ENCODE peak calls at places on chromosomes 7 and 10, in five cellular contexts. R is Peyer's patch, Z is heart right ventricle, X is IMR-90, B is cardiac muscle cell. P is an unnamed sample.
A peak's percentile ranks its signal among the peaks of the same experiment; 100 is the strongest.

GRCh38 chr10:91632671-91633550 is at the start of gene PPP1R3C:
- DNase-seq in B (peak; percentile 93), Z (peak; percentile 88), R (peak; percentile 79), X (peak; percentile 92), P (peak; percentile 91)

GRCh38 chr7:99372275-99373085 is 2.0 kb upstream of the ARPC1B start:
- DNase-seq in B (peak; percentile 55), Z (no peak), R (no peak), X (peak; percentile 47), P (no peak)

GRCh38 chr7:113784317-113784716 is 134.5 kb downstream of the PPP1R3A start:
- DNase-seq in R (no peak), X (no peak), B (no peak), Z (no peak), P (no peak)

GRCh38 chr7:50466815-50467569 is 16.8 kb upstream of the FIGNL1 start:
- DNase-seq in R (no peak), Z (no peak), X (no peak), B (no peak), P (no peak)

GRCh38 chr7:134016223-134016941 is 110.8 kb upstream of the LRGUK start:
- DNase-seq in X (peak; percentile 39), B (peak; percentile 49), Z (peak; percentile 11), R (no peak), P (peak; percentile 51)

GRCh38 chr7:44431091-44431608 is 59.3 kb downstream of the NUDCD3 start:
- DNase-seq in X (peak; percentile 28), R (no peak), B (no peak), Z (no peak), P (no peak)

GRCh38 chr7:33411000-33411399 is 281.6 kb downstream of the BBS9 start:
- DNase-seq in R (no peak), X (no peak), Z (no peak), B (no peak), P (no peak)

GRCh38 chr10:96588060-96588554 is 1.3 kb upstream of the TM9SF3 start:
- DNase-seq in B (no peak), Z (no peak), R (no peak), X (no peak), P (no peak)

GRCh38 chr7:36600869-36601530 is 123.3 kb downstream of the AOAH start:
- DNase-seq in R (no peak), Z (no peak), B (peak; percentile 27), X (peak; percentile 70), P (peak; percentile 35)

GRCh38 chr7:134709197-134709596 is 62.5 kb downstream of the BPGM start:
- DNase-seq in Z (no peak), R (no peak), X (no peak), B (no peak), P (peak; percentile 61)

GRCh38 chr7:114922151-114922651 is 307 bp downstream of the MDFIC start:
- DNase-seq in B (peak; percentile 79), R (peak; percentile 67), Z (peak; percentile 32), X (peak; percentile 64), P (peak; percentile 66)

GRCh38 chr10:114184276-114184675 is 5.1 kb downstream of the TDRD1 start:
- DNase-seq in Z (no peak), B (no peak), X (no peak), R (no peak), P (no peak)

GRCh38 chr10:110737886-110738634 is 93.9 kb downstream of the RBM20 start:
- DNase-seq in Z (no peak), B (peak; percentile 81), R (no peak), X (peak; percentile 64), P (peak; percentile 38)

GRCh38 chr7:115015619-115016018 is 93.7 kb downstream of the MDFIC start:
- DNase-seq in Z (no peak), B (peak; percentile 58), X (peak; percentile 97), R (no peak), P (no peak)

GRCh38 chr7:34354906-34355305 is 303.1 kb upstream of the NPSR1 start:
- DNase-seq in R (no peak), X (peak; percentile 20), B (peak; percentile 65), Z (peak; percentile 5), P (peak; percentile 75)

GRCh38 chr7:33836797-33837355 is 68.5 kb upstream of the BMPER start:
- DNase-seq in Z (no peak), X (peak; percentile 60), B (no peak), R (no peak), P (no peak)

GRCh38 chr7:91929463-91929862 is 11.2 kb upstream of the AKAP9 start:
- DNase-seq in R (no peak), Z (no peak), X (no peak), B (no peak), P (no peak)

GRCh38 chr10:4344544-4344994 is 481.4 kb upstream of the AKR1E2 start:
- DNase-seq in B (peak; percentile 99), R (no peak), Z (peak; percentile 72), X (peak; percentile 100), P (peak; percentile 100)
- TF ChIP-seq CTCF in B (peak; percentile 26), R (no peak), Z (no peak), X (peak; percentile 30), P (peak; percentile 56)

GRCh38 chr7:150736864-150737263 is 354 bp upstream of the GIMAP5 start:
- DNase-seq in B (no peak), X (no peak), Z (no peak), R (no peak), P (no peak)

GRCh38 chr7:150738092-150739044 is 1.1 kb downstream of the GIMAP5 start:
- DNase-seq in X (no peak), Z (no peak), B (no peak), R (no peak), P (no peak)

GRCh38 chr7:150739045-150739432 is 1.8 kb downstream of the GIMAP5 start:
- DNase-seq in B (no peak), Z (no peak), R (no peak), X (no peak), P (no peak)

GRCh38 chr7:150735596-150736358 is 1.4 kb upstream of the GIMAP5 start:
- DNase-seq in R (no peak), X (no peak), B (no peak), Z (no peak), P (no peak)

GRCh38 chr7:150737265-150738055 is at the start of gene GIMAP5:
- DNase-seq in Z (no peak), X (no peak), B (no peak), R (no peak), P (no peak)
- H3K4me3 ChIP-seq in Z (peak within 1 kb of the TSS; percentile 61), X (no peak within 1 kb of the TSS), B (no peak within 1 kb of the TSS), R (peak within 1 kb of the TSS; percentile 47), P (no peak within 1 kb of the TSS)

GRCh38 chr10:105691811-105692210 is 1050.7 kb downstream of the SORCS3 start:
- DNase-seq in Z (no peak), X (no peak), R (no peak), B (no peak), P (peak; percentile 35)
- TF ChIP-seq CTCF in Z (no peak), X (peak; percentile 22), R (no peak), B (no peak), P (peak; percentile 14)

GRCh38 chr10:95572451-95572850 is 11.3 kb upstream of the SORBS1 start:
- DNase-seq in B (no peak), X (no peak), Z (no peak), R (no peak), P (no peak)
- H3K4me3 ChIP-seq in B (no peak overlapping the region), X (no peak overlapping the region), Z (no peak overlapping the region), R (no peak overlapping the region), P (no peak overlapping the region)

DNA sequence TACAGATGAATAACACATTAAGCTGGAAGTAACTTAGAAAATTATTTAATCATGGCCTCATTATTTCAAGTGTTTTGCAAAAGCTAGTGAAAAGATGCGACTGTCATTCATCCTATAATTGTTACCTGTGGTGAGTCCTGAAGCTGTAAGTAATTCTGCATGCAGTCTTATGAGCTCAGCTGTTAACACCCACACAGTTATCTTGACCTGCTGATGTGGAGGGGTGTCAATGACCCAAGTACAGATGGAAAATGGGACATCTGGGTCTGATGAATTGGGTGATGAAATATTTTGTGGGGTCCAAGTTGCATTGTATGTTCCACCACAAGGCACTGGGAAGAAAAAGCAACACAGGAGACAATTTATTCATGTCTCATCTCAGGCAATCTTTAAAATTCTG is 68.9 kb downstream of the OR13A1 start:
- DNase-seq in B (no peak), X (no peak), R (no peak), Z (no peak), P (no peak)
- TF ChIP-seq CTCF in B (no peak), X (no peak), R (no peak), Z (no peak), P (no peak)

GRCh38 chr7:137999496-138000080 is 2.3 kb downstream of the CREB3L2 start:
- DNase-seq in Z (no peak), X (no peak), B (no peak), R (no peak), P (no peak)
- H3K4me3 ChIP-seq in Z (peak overlapping the region; percentile 76), X (peak overlapping the region; percentile 85), B (peak overlapping the region; percentile 64), R (peak overlapping the region; percentile 71), P (peak overlapping the region; percentile 96)

GRCh38 chr10:126798649-126799048 is 106.6 kb upstream of the DOCK1 start:
- DNase-seq in X (no peak), B (no peak), Z (no peak), R (no peak), P (no peak)
- TF ChIP-seq CTCF in X (no peak), B (no peak), Z (no peak), R (no peak), P (no peak)